ENCODE peak calls at places on chromosomes 12 and 14, in ten cellular contexts. N is anterior cingulate cortex; Q is activated CD4-positive, alpha-beta T cell treated with anti-CD3 and anti-CD28 coated beads, Interleukin-2, amount 50 U/mL, for 1 hour; F is stimulated activated CD8-positive, alpha-beta memory T cell treated with anti-CD3 and anti-CD28 coated beads, Interleukin-15, amount 100 ng/mL, for 1 hour; O is activated CD4-positive, alpha-beta memory T cell treated with anti-CD3 and anti-CD28 coated beads, Interleukin-2, amount 10 ng/mL, durations not matched to agents 7 days and 5 days; R is CD14-positive monocyte; J is NCI-H2029 treated with DMSO at 0.1 percent for 48 hours; A is NCI-H146; T is HEK293T; I is stomach. Y is an unnamed sample.

GRCh38 chr12:34356233-34356987 is 334.1 kb downstream of the ALG10 start:
- DNase-seq in J (no peak), Q (no peak), N (no peak), R (no peak), A (no peak), I (no peak), F (no peak), O (no peak), T (no peak), Y (no peak)

GRCh38 chr14:66482873-66483272 is 3.3 kb upstream of the CCDC196 start:
- DNase-seq in N (no peak), R (no peak), Q (no peak), O (no peak), I (no peak), F (no peak), T (no peak), J (no peak), A (no peak), Y (no peak)

GRCh38 chr14:89498836-89499235 is 81.8 kb upstream of the FOXN3 start:
- DNase-seq in O (no peak), T (no peak), A (no peak), N (no peak), R (no peak), F (no peak), Q (no peak), J (no peak), I (no peak), Y (no peak)

GRCh38 chr12:110349521-110350151 is 53.9 kb downstream of the ANAPC7 start:
- DNase-seq in J (no peak), R (no peak), I (no peak), T (no peak), F (no peak), N (no peak), O (peak; percentile 45), Q (peak; percentile 38), A (no peak), Y (no peak)

GRCh38 chr12:65937181-65937641 is 112.9 kb downstream of the HMGA2 start:
- DNase-seq in T (no peak), I (no peak), A (no peak), F (no peak), R (no peak), N (no peak), J (no peak), Q (no peak), O (no peak), Y (no peak)

GRCh38 chr12:14567311-14568195 is at the start of gene PLBD1:
- DNase-seq in O (no peak), N (peak; percentile 24), Q (no peak), T (no peak), A (peak; percentile 64), F (no peak), I (peak; percentile 77), R (peak; percentile 55), J (no peak), Y (peak; percentile 28)

GRCh38 chr14:59330455-59330854 is 134.7 kb downstream of the GPR135 start:
- DNase-seq in F (no peak), T (no peak), A (no peak), O (no peak), N (no peak), J (no peak), R (no peak), I (no peak), Q (no peak), Y (no peak)

GRCh38 chr12:5022465-5023061 is 21.1 kb upstream of the KCNA5 start:
- DNase-seq in J (peak; percentile 22), F (no peak), I (peak; percentile 44), Q (peak; percentile 19), R (no peak), O (peak; percentile 40), A (peak; percentile 66), T (peak; percentile 75), N (peak; percentile 15), Y (peak; percentile 30)

GRCh38 chr14:98606041-98606640 is 665.9 kb downstream of the BCL11B start:
- DNase-seq in N (no peak), T (no peak), A (no peak), Q (no peak), R (no peak), O (no peak), F (no peak), I (no peak), J (no peak), Y (no peak)

GRCh38 chr14:51155331-51155730 is 60.4 kb upstream of the TRIM9 start:
- DNase-seq in J (no peak), R (no peak), I (no peak), N (no peak), Q (no peak), F (no peak), T (no peak), O (no peak), A (no peak), Y (no peak)

GRCh38 chr12:124440841-124441381 is 126.5 kb downstream of the NCOR2 start:
- DNase-seq in T (no peak), A (no peak), J (no peak), F (no peak), I (no peak), O (no peak), Q (no peak), R (no peak), N (no peak), Y (no peak)

GRCh38 chr12:100403446-100403845 is 46.6 kb downstream of the SLC17A8 start:
- DNase-seq in O (no peak), A (no peak), I (no peak), F (no peak), Q (no peak), T (no peak), R (no peak), J (no peak), N (no peak), Y (no peak)

GRCh38 chr12:119988440-119988787 is 622 bp upstream of the BICDL1 start:
- DNase-seq in T (no peak), J (peak; percentile 78), N (peak; percentile 80), A (no peak), Q (no peak), O (no peak), F (no peak), R (no peak), I (no peak), Y (no peak)

GRCh38 chr14:90850487-90850886 is 34.3 kb upstream of the TTC7B start:
- DNase-seq in J (no peak), I (no peak), O (no peak), N (no peak), F (no peak), Q (no peak), A (no peak), T (no peak), R (no peak), Y (no peak)

GRCh38 chr12:18165422-18165871 is 75.5 kb upstream of the RERGL start:
- DNase-seq in A (peak; percentile 58), N (no peak), R (no peak), F (no peak), Q (no peak), T (no peak), O (peak; percentile 17), I (no peak), J (no peak), Y (no peak)

GRCh38 chr14:36521598-36522345 is 1.7 kb upstream of the NKX2-1 start:
- DNase-seq in R (no peak), N (no peak), F (no peak), J (no peak), I (no peak), T (no peak), A (no peak), O (no peak), Q (no peak), Y (no peak)

GRCh38 chr14:67251573-67252226 is 10.5 kb downstream of the PALS1 start:
- DNase-seq in T (no peak), N (no peak), A (no peak), O (no peak), F (no peak), I (no peak), J (no peak), R (no peak), Q (no peak), Y (no peak)

GRCh38 chr14:28097585-28097984 is 669.0 kb upstream of the FOXG1 start:
- DNase-seq in J (no peak), A (no peak), Q (no peak), T (no peak), F (no peak), I (no peak), N (no peak), O (no peak), R (no peak), Y (peak; percentile 26)

GRCh38 chr14:95575820-95576473 is 41.1 kb downstream of the GLRX5 start:
- DNase-seq in O (no peak), R (no peak), F (no peak), J (no peak), Q (no peak), T (no peak), A (no peak), N (no peak), I (no peak), Y (no peak)

GRCh38 chr12:79844693-79845092 is 90.2 kb downstream of the PPP1R12A start:
- DNase-seq in N (no peak), I (no peak), O (no peak), Q (no peak), R (no peak), J (no peak), T (no peak), A (no peak), F (no peak), Y (no peak)

GRCh38 chr14:67766035-67766680 is 50.2 kb downstream of the ZFYVE26 start:
- DNase-seq in F (no peak), Q (no peak), N (no peak), O (no peak), T (no peak), J (no peak), R (peak; percentile 53), I (no peak), A (no peak), Y (no peak)

GRCh38 chr12:40760821-40761220 is 68.6 kb downstream of the CNTN1 start:
- DNase-seq in R (no peak), I (no peak), J (no peak), N (no peak), F (no peak), A (no peak), Q (no peak), T (no peak), O (no peak), Y (no peak)

Y was measured in BE2C.